ENCODE peak calls at places on chromosomes 6 and 20, in eight cellular contexts. One of them, this sample, is unnamed.

GRCh38 chr6:142695016-142695415 is 250.0 kb downstream of the HIVEP2 start:
- ATAC-seq in T-helper 17 cell: no peak
- ATAC-seq in naive thymus-derived CD4-positive, alpha-beta T cell: no peak
- ATAC-seq in stimulated activated naive B cell treated with anti-CD40 and anti-IgM and Interleukin-4, amounts not matched to agents 10 μg/mL and 1 μg/mL and 100 μg/mL, for 72 hours: no peak
- ATAC-seq in HepG2: no peak
- ATAC-seq in CD4-positive, alpha-beta T cell: no peak
- ATAC-seq in HCT116: no peak
- ATAC-seq in right cardiac atrium: peak; percentile 34
- ATAC-seq in this sample: no peak

GRCh38 chr6:158808918-158809678 is 10.1 kb downstream of the EZR start:
- ATAC-seq in right cardiac atrium: peak; percentile 31
- ATAC-seq in HCT116: no peak
- ATAC-seq in stimulated activated naive B cell treated with anti-CD40 and anti-IgM and Interleukin-4, amounts not matched to agents 10 μg/mL and 1 μg/mL and 100 μg/mL, for 72 hours: peak; percentile 91
- ATAC-seq in T-helper 17 cell: peak; percentile 69
- ATAC-seq in naive thymus-derived CD4-positive, alpha-beta T cell: peak; percentile 31
- ATAC-seq in CD4-positive, alpha-beta T cell: peak; percentile 58
- ATAC-seq in HepG2: peak; percentile 79
- ATAC-seq in this sample: peak; percentile 96

GRCh38 chr6:16725145-16725864 is 36.0 kb downstream of the ATXN1 start:
- ATAC-seq in stimulated activated naive B cell treated with anti-CD40 and anti-IgM and Interleukin-4, amounts not matched to agents 10 μg/mL and 1 μg/mL and 100 μg/mL, for 72 hours: no peak
- ATAC-seq in naive thymus-derived CD4-positive, alpha-beta T cell: no peak
- ATAC-seq in right cardiac atrium: peak; percentile 74
- ATAC-seq in CD4-positive, alpha-beta T cell: no peak
- ATAC-seq in T-helper 17 cell: no peak
- ATAC-seq in HepG2: no peak
- ATAC-seq in HCT116: no peak
- ATAC-seq in this sample: no peak

GRCh38 chr6:75124085-75124484 is 81.8 kb downstream of the COL12A1 start:
- ATAC-seq in HepG2: no peak
- ATAC-seq in T-helper 17 cell: no peak
- ATAC-seq in CD4-positive, alpha-beta T cell: no peak
- ATAC-seq in right cardiac atrium: no peak
- ATAC-seq in HCT116: no peak
- ATAC-seq in naive thymus-derived CD4-positive, alpha-beta T cell: no peak
- ATAC-seq in stimulated activated naive B cell treated with anti-CD40 and anti-IgM and Interleukin-4, amounts not matched to agents 10 μg/mL and 1 μg/mL and 100 μg/mL, for 72 hours: no peak
- ATAC-seq in this sample: no peak

GRCh38 chr6:158283304-158284005 is 28.8 kb upstream of the TULP4 start:
- ATAC-seq in stimulated activated naive B cell treated with anti-CD40 and anti-IgM and Interleukin-4, amounts not matched to agents 10 μg/mL and 1 μg/mL and 100 μg/mL, for 72 hours: peak; percentile 59
- ATAC-seq in CD4-positive, alpha-beta T cell: peak; percentile 66
- ATAC-seq in HCT116: no peak
- ATAC-seq in HepG2: no peak
- ATAC-seq in naive thymus-derived CD4-positive, alpha-beta T cell: peak; percentile 76
- ATAC-seq in right cardiac atrium: peak; percentile 65
- ATAC-seq in T-helper 17 cell: peak; percentile 90
- ATAC-seq in this sample: peak; percentile 54

GRCh38 chr6:134628154-134628553 is 310.2 kb upstream of the SGK1 start:
- ATAC-seq in HCT116: no peak
- ATAC-seq in T-helper 17 cell: no peak
- ATAC-seq in stimulated activated naive B cell treated with anti-CD40 and anti-IgM and Interleukin-4, amounts not matched to agents 10 μg/mL and 1 μg/mL and 100 μg/mL, for 72 hours: no peak
- ATAC-seq in HepG2: no peak
- ATAC-seq in CD4-positive, alpha-beta T cell: no peak
- ATAC-seq in naive thymus-derived CD4-positive, alpha-beta T cell: no peak
- ATAC-seq in right cardiac atrium: no peak
- ATAC-seq in this sample: no peak

GRCh38 chr20:7985916-7986315 is 33.6 kb downstream of the TMX4 start:
- ATAC-seq in right cardiac atrium: peak; percentile 39
- ATAC-seq in HepG2: no peak
- ATAC-seq in naive thymus-derived CD4-positive, alpha-beta T cell: no peak
- ATAC-seq in CD4-positive, alpha-beta T cell: no peak
- ATAC-seq in stimulated activated naive B cell treated with anti-CD40 and anti-IgM and Interleukin-4, amounts not matched to agents 10 μg/mL and 1 μg/mL and 100 μg/mL, for 72 hours: no peak
- ATAC-seq in T-helper 17 cell: no peak
- ATAC-seq in HCT116: no peak
- ATAC-seq in this sample: no peak

GRCh38 chr20:37941332-37941731 is 38.4 kb downstream of the VSTM2L start:
- ATAC-seq in stimulated activated naive B cell treated with anti-CD40 and anti-IgM and Interleukin-4, amounts not matched to agents 10 μg/mL and 1 μg/mL and 100 μg/mL, for 72 hours: no peak
- ATAC-seq in naive thymus-derived CD4-positive, alpha-beta T cell: no peak
- ATAC-seq in right cardiac atrium: no peak
- ATAC-seq in CD4-positive, alpha-beta T cell: no peak
- ATAC-seq in HepG2: peak; percentile 87
- ATAC-seq in HCT116: peak; percentile 89
- ATAC-seq in T-helper 17 cell: no peak
- ATAC-seq in this sample: no peak

GRCh38 chr6:14736231-14736953 is 509.5 kb upstream of the JARID2 start:
- ATAC-seq in T-helper 17 cell: no peak
- ATAC-seq in CD4-positive, alpha-beta T cell: no peak
- ATAC-seq in right cardiac atrium: no peak
- ATAC-seq in naive thymus-derived CD4-positive, alpha-beta T cell: no peak
- ATAC-seq in HCT116: no peak
- ATAC-seq in HepG2: no peak
- ATAC-seq in stimulated activated naive B cell treated with anti-CD40 and anti-IgM and Interleukin-4, amounts not matched to agents 10 μg/mL and 1 μg/mL and 100 μg/mL, for 72 hours: no peak
- ATAC-seq in this sample: no peak

GRCh38 chr6:6834356-6835342 is 246.1 kb downstream of the LY86 start:
- ATAC-seq in HepG2: no peak
- ATAC-seq in right cardiac atrium: peak; percentile 31
- ATAC-seq in CD4-positive, alpha-beta T cell: no peak
- ATAC-seq in HCT116: no peak
- ATAC-seq in naive thymus-derived CD4-positive, alpha-beta T cell: no peak
- ATAC-seq in T-helper 17 cell: no peak
- ATAC-seq in stimulated activated naive B cell treated with anti-CD40 and anti-IgM and Interleukin-4, amounts not matched to agents 10 μg/mL and 1 μg/mL and 100 μg/mL, for 72 hours: no peak
- ATAC-seq in this sample: no peak

GRCh38 chr6:76342611-76343160 is 270.2 kb upstream of the IMPG1 start:
- ATAC-seq in HCT116: no peak
- ATAC-seq in right cardiac atrium: no peak
- ATAC-seq in CD4-positive, alpha-beta T cell: no peak
- ATAC-seq in HepG2: no peak
- ATAC-seq in naive thymus-derived CD4-positive, alpha-beta T cell: no peak
- ATAC-seq in stimulated activated naive B cell treated with anti-CD40 and anti-IgM and Interleukin-4, amounts not matched to agents 10 μg/mL and 1 μg/mL and 100 μg/mL, for 72 hours: no peak
- ATAC-seq in T-helper 17 cell: no peak
- ATAC-seq in this sample: no peak

This sample was measured in stimulated activated memory B cell treated with anti-CD40 and anti-IgM and Interleukin-4, amounts not matched to agents 10 μg/mL and 1 μg/mL and 100 μg/mL, for 72 hours.